ENCODE peak calls at places on chromosomes 2 and 18, in four cellular contexts. J is sigmoid colon, B is suprapubic skin, N is A549. K is an unnamed sample.

GRCh38 chr2:237178396-237178795 is 92.7 kb downstream of the COPS8 start:
- DNase-seq in N (no peak), B (no peak), J (no peak), K (peak; percentile 90)

GRCh38 chr2:70643715-70644114 is 90.1 kb upstream of the TGFA start:
- DNase-seq in J (no peak), N (peak; percentile 36), B (no peak), K (no peak)

GRCh38 chr2:241009191-241009590 is 10.8 kb downstream of the SNED1 start:
- DNase-seq in B (no peak), N (no peak), J (peak; percentile 56), K (no peak)

GRCh38 chr2:95073856-95074662 is 47.5 kb downstream of the MRPS5 start:
- DNase-seq in N (no peak), J (no peak), B (no peak), K (no peak)

GRCh38 chr18:8207996-8208395 is 401.2 kb upstream of the RAB12 start:
- DNase-seq in B (no peak), J (no peak), N (no peak), K (no peak)

GRCh38 chr2:150097891-150098595 is 389.4 kb downstream of the RND3 start:
- DNase-seq in N (no peak), J (no peak), B (no peak), K (no peak)

GRCh38 chr2:215888680-215889079 is 124.7 kb downstream of the MREG start:
- DNase-seq in B (no peak), J (no peak), N (no peak), K (no peak)

GRCh38 chr2:221423212-221423804 is 148.8 kb downstream of the EPHA4 start:
- DNase-seq in B (no peak), J (no peak), N (no peak), K (peak; percentile 49)

GRCh38 chr2:74850816-74851566 is 17.1 kb downstream of the HK2 start:
- DNase-seq in J (no peak), N (no peak), B (no peak), K (no peak)

GRCh38 chr18:66560092-66560491 is 43.8 kb downstream of the CDH19 start:
- DNase-seq in B (no peak), J (no peak), N (no peak), K (peak; percentile 14)

GRCh38 chr2:15415748-15416147 is 145.4 kb downstream of the NBAS start:
- DNase-seq in B (no peak), J (no peak), N (no peak), K (no peak)

GRCh38 chr2:219433666-219434467 is 776 bp upstream of the SPEG start:
- DNase-seq in N (no peak), J (peak; percentile 94), B (no peak), K (peak; percentile 50)

GRCh38 chr2:216315817-216316603 is 56.3 kb downstream of the MARCHF4 start:
- DNase-seq in B (no peak), N (peak; percentile 64), J (no peak), K (peak; percentile 72)

GRCh38 chr2:16666453-16666801 is 793 bp upstream of the CYRIA start:
- DNase-seq in B (no peak), J (no peak), N (no peak), K (peak; percentile 92)

GRCh38 chr2:101776172-101777043 is 78.9 kb downstream of the MAP4K4 start:
- DNase-seq in N (peak; percentile 21), J (no peak), B (no peak), K (no peak)

GRCh38 chr2:132252894-132253264 is 91.1 kb upstream of the ANKRD30BL start:
- DNase-seq in N (no peak), J (no peak), B (no peak), K (no peak)

GRCh38 chr2:132252191-132252893 is 90.6 kb upstream of the ANKRD30BL start:
- DNase-seq in N (no peak), B (peak; percentile 77), J (no peak), K (no peak)

GRCh38 chr2:132253496-132254305 is 91.9 kb upstream of the ANKRD30BL start:
- DNase-seq in J (no peak), N (no peak), B (no peak), K (no peak)

GRCh38 chr2:132255714-132256113 is 94.0 kb upstream of the ANKRD30BL start:
- DNase-seq in J (no peak), B (no peak), N (no peak), K (no peak)

GRCh38 chr2:132256251-132256902 is 94.6 kb upstream of the ANKRD30BL start:
- DNase-seq in N (no peak), B (peak; percentile 71), J (no peak), K (no peak)
- H3K4me3 ChIP-seq in N (no peak overlapping the region), B (no peak overlapping the region), J (no peak overlapping the region), K (no peak overlapping the region)

GRCh38 chr2:54416938-54417337 is 39.2 kb upstream of the SPTBN1 start:
- DNase-seq in N (no peak), B (no peak), J (no peak), K (no peak)

GRCh38 chr2:54419386-54419785 is 36.7 kb upstream of the SPTBN1 start:
- DNase-seq in N (no peak), J (no peak), B (no peak), K (no peak)

GRCh38 chr2:54416166-54416798 is 39.8 kb upstream of the SPTBN1 start:
- DNase-seq in J (no peak), N (no peak), B (no peak), K (peak; percentile 23)

GRCh38 chr2:54419855-54420550 is 36.1 kb upstream of the SPTBN1 start:
- DNase-seq in N (no peak), B (no peak), J (no peak), K (no peak)

GRCh38 chr2:54417577-54417976 is 38.5 kb upstream of the SPTBN1 start:
- DNase-seq in J (no peak), B (no peak), N (no peak), K (no peak)
- TF ChIP-seq CTCF in J (no peak), B (no peak), N (no peak), K (no peak)

DNA sequence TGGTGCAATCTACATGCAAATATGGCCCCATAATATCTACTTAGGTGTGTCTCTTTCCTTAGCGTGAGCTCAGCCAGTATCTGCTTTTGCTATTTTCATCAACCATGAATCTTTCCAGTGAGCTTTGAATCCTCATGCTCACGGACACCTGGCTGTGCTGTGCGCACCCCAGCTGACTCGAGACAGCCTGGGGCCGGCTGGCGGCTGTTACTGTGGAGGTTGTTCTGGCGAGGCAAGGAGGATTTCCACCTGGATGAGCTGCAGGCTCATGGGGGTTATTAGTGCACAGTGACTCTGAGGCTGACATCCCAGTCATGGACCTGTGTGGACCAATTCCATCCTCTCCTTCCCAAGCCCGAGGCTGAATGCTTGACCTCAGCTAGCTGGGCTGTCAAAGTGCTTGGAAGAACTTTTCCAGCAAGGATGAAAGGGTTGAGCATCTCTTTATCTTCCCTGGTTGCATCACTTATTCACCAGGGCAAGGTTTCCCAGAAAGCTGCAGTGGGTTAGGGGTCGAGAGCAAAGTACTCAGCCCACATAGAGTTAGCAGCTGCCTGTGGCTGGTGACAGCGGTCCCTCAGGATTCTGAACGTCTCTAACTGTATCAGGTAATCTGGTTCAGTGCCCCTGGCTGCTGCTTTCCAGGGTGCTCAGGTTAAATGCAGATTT is 141.7 kb downstream of the ARL4C start:
- DNase-seq in J (no peak), N (no peak), B (no peak), K (no peak)
- H3K4me3 ChIP-seq in J (no peak overlapping the region), N (no peak overlapping the region), B (no peak overlapping the region), K (no peak overlapping the region)

DNA sequence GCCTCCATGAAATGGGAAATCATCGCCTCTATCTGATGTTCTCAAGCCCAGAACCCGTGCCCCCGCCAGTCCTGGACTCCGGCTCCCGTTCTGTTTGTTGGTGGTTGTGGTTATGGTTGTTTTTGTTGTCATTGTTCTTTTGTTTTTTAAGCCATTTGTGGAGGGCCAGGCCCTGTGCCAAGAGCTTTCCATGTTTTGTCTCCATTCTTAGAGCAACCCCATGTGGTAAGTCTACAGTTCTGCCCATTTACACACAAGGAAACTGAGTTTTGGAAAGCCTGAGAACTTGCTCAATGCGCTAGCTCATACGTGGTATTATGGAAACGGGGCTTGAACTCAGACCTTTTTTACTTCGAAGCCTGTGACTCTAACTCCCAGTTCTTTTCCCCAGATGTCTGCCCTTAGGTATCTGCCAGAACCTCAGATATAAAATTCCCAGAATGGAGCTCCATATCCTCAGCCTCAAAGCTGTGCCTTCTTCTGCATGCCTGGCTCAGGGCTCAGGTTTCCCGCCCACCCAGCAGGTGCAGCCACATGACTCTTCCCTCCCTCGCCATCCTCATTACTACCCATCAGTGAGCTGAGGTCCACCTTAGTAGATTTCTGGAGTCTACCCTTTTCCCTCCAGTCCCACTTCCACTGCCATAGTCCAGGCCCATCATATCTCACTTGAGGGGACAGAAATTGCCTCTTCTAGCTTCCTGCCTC is 194.1 kb downstream of the KLHL29 start:
- DNase-seq in B (no peak), N (no peak), J (no peak), K (no peak)
- TF ChIP-seq CTCF in B (no peak), N (no peak), J (no peak), K (no peak)

GRCh38 chr2:60550984-60551240 is 2.5 kb downstream of the BCL11A start:
- DNase-seq in N (no peak), B (no peak), J (no peak), K (no peak)
- H3K4me3 ChIP-seq in N (peak overlapping the region; percentile 63), B (peak overlapping the region; percentile 74), J (peak overlapping the region; percentile 72), K (peak overlapping the region; percentile 71)

GRCh38 chr2:238875161-238875530 is 27.3 kb downstream of the TWIST2 start:
- DNase-seq in N (no peak), B (peak; percentile 77), J (peak; percentile 87), K (peak; percentile 28)
- TF ChIP-seq CTCF in N (no peak), B (peak; percentile 19), J (no peak), K (peak; percentile 17)

GRCh38 chr18:11849279-11849678 is 1.9 kb upstream of the CHMP1B start:
- DNase-seq in B (no peak), J (no peak), N (no peak), K (no peak)
- H3K4me3 ChIP-seq in B (peak overlapping the region; percentile 97), J (no peak overlapping the region), N (peak overlapping the region; percentile 78), K (no peak overlapping the region)

DNA sequence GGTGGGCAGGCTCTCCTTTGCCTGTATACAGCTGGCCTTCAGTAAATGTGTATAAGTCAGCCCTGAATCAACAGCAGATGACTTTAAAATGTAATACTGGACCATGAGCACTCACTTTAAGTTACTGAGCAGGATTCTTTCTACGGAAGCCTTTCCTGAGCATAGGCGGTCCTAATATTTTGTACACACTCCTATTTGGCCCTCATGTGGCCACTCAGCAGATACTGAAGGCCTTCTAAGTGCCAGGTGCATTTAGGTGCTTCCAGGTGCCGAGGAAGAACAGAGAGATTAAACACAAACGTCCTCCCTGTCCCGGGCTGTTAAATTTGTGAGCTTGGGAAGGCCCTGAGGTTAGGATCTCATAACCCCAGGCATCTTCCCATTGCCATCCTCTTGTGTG is 27.0 kb downstream of the UXS1 start:
- DNase-seq in J (no peak), B (no peak), N (no peak), K (no peak)
- TF ChIP-seq CTCF in J (no peak), B (no peak), N (no peak), K (no peak)

DNA sequence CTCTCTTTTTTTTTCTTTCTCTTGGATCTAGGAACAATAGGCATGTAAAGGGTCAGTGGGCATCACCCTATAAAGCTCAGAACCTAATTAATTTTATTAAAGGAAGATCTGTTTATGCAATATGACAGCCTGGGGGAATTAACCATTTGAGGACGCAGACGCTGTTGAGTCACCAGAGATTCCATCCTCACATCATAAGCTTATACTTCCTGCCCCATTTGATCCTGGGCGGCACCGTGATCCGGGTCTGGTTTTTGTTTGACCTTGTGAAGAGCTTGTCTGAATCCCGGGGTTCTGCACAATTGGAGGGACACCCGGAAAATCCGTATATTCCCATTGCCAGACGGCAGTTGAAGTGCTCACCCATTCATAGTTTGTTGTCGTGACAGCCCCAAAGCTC is 16.8 kb upstream of the BCL11A start:
- DNase-seq in B (no peak), J (no peak), N (no peak), K (no peak)
- H3K4me3 ChIP-seq in B (no peak overlapping the region), J (no peak overlapping the region), N (no peak overlapping the region), K (no peak overlapping the region)